ENCODE peak calls at places on chromosomes 6 and 20, in four cellular contexts. O is HCT116, E is SK-N-SH, H is K562. A is an unnamed sample.

GRCh38 chr6:61809004-61809595 is 476.9 kb downstream of the KHDRBS2 start:
- DNase-seq in E (peak; percentile 2), O (no peak), H (no peak), A (peak; percentile 45)

GRCh38 chr6:158356586-158357546 is 44.6 kb downstream of the TULP4 start:
- DNase-seq in H (no peak), O (no peak), E (peak; percentile 33), A (no peak)

GRCh38 chr6:158324136-158324535 is 11.9 kb downstream of the TULP4 start:
- DNase-seq in H (no peak), O (no peak), E (no peak), A (no peak)

GRCh38 chr6:67496191-67496590 is 1138.9 kb upstream of the ADGRB3 start:
- DNase-seq in H (peak; percentile 30), E (no peak), O (no peak), A (no peak)

GRCh38 chr20:41408131-41408789 is 41.6 kb upstream of the EMILIN3 start:
- DNase-seq in E (no peak), H (no peak), O (no peak), A (no peak)

GRCh38 chr6:113120577-113121285 is 736.4 kb upstream of the MARCKS start:
- DNase-seq in H (no peak), O (peak; percentile 73), E (no peak), A (no peak)

GRCh38 chr20:23826541-23827018 is at the start of gene CST2:
- DNase-seq in H (no peak), E (no peak), O (no peak), A (no peak)

GRCh38 chr20:33812673-33813462 is 1.7 kb downstream of the CHMP4B start:
- DNase-seq in H (peak; percentile 29), E (peak; percentile 33), O (no peak), A (peak; percentile 91)

DNA sequence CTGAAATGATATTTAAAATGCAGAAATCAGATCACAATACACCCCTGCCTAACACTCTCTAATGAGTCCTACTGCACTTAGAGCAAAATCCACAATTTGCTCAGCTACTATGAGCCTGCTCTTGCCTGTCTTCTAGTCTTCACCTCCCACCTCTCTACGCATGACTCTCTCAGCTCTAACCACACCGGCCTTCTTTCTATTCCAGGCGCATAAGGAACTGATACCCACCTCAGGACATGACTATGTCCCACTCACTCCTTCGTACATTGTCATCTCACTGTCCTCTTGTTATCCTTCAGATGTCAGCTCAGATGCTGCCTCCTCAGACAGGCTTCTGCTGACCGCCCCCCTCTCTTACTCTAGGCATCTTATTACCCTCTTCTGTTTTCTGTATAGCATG is 201.0 kb upstream of the FLRT3 start:
- DNase-seq in H (no peak), E (no peak), O (no peak), A (no peak)
- TF ChIP-seq ELF1 in H (no peak), E (no peak), O (no peak), A (no peak)

GRCh38 chr6:147737084-147737483 is 228.6 kb downstream of the SAMD5 start:
- DNase-seq in O (no peak), H (no peak), E (no peak), A (no peak)

GRCh38 chr6:147740326-147740725 is 231.8 kb downstream of the SAMD5 start:
- DNase-seq in H (no peak), E (no peak), O (no peak), A (no peak)

GRCh38 chr6:147738089-147738488 is 229.6 kb downstream of the SAMD5 start:
- DNase-seq in H (no peak), O (no peak), E (no peak), A (no peak)

GRCh38 chr6:147735924-147736323 is 227.4 kb downstream of the SAMD5 start:
- DNase-seq in O (no peak), E (no peak), H (no peak), A (no peak)

DNA sequence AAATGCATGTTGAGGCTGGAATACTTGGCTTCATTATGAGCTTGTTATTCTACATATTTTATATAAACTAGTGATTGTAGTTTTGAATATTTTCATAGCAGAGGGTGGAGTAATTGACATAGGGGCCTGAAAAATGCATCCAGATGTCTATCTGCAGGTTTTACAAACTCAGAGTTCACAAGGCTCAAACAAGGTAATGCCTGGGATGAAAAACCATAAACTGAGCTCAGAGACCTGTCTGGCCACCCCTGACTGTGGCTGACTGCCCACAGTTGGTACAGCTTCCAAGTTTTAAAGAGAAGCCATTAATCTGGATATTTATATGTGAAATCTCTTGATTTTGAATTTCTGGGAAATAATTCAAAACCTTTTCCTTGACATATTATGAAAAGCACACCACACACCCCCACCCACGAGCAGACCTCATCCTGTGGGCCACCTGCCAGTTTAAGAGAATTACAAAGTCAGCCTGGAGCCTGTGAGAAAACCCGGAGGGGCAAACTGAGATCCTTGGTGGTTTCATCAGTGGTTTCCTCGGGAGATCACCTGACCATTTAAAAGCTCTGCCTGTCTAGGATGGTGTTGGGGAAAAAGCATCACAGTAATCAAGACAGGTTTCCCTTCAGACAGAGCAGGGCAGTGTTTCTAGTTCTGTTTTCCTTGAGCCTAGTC is 230.2 kb downstream of the SAMD5 start:
- DNase-seq in H (no peak), E (no peak), O (no peak), A (no peak)
- TF ChIP-seq ELF1 in H (no peak), E (no peak), O (no peak), A (no peak)

DNA sequence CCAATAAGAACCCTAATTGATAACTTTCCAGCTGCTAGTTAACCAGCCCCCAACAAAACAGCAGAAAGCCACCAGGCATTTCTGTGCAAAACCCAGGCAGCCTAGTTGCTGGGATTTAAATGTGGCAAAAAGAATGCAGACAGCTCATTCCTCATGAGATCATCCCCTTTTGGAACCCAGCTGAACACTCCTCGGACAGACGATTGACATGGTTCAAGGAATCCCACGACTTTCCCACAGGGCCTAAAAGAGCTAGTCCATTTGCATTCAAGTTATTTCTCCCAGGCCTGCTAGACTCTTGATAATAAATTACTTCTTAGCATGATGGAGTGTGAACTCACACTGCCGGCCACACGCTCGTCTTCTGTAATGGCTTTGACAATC is 24.0 kb downstream of the JAG1 start:
- DNase-seq in H (no peak), E (no peak), O (no peak), A (no peak)
- TF ChIP-seq ELF1 in H (no peak), E (no peak), O (no peak), A (no peak)

DNA sequence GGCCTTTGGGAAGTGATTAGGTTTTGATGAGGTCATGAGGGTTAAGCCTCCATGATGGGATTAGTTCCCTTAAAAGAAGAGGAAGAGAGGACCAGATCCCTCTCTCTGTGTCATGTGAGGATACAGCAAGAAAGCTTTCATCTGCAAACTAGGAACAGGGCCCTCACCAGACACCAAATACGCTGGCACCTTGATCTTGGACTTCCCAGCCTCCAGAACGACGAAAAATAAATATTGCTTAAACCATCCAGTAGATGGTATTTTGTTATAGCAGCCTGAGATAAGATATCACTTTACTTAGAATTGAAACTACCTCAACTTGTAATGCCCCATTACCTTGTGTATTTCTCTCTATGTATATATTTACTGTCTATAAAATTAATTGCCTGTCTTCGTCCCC is 65.4 kb upstream of the NNAT start:
- DNase-seq in E (no peak), O (no peak), H (no peak), A (no peak)
- TF ChIP-seq ELF1 in E (no peak), O (no peak), H (no peak), A (no peak)

DNA sequence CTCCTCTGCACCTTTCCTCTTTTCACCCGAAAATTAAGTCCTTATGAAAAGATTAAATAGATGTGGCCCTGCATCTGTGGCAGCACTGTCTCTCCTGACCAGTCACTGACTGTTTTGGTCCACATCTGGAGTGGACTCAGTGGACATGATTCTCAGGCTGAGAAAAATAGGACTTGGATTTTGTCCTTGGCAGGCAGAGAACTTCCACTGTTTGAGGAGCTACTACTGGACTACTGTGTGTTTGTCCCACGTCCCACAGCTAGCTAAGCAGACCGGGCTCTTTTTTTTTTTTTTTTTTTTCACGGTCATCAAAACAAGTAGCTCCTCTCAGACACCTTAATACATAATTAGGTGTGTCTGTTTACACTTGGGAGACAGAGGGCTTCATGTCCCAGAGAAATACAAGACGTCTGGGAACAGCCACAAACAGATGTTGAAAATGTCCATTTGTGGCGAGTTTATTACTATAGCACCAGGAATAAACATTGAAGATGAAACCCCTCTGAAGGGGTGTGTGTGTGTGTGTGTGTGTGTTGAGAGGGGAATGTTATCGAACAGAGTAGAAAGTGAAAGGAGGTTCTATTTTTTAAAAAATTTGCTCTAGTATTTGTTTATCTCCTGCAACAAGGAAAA is 155.0 kb upstream of the SUPT3H start:
- DNase-seq in H (no peak), O (no peak), E (no peak), A (no peak)
- TF ChIP-seq ELF1 in H (no peak), O (no peak), E (no peak), A (no peak)

GRCh38 chr6:25627001-25627400 is 25.0 kb upstream of the SCGN start:
- DNase-seq in H (no peak), O (no peak), E (no peak), A (no peak)
- TF ChIP-seq ELF1 in H (no peak), O (no peak), E (no peak), A (no peak)

GRCh38 chr6:151069641-151070040 is 170.1 kb upstream of the AKAP12 start:
- DNase-seq in H (no peak), E (no peak), O (no peak), A (peak; percentile 58)

GRCh38 chr6:151070666-151071065 is 169.1 kb upstream of the AKAP12 start:
- DNase-seq in H (no peak), E (no peak), O (no peak), A (peak; percentile 34)

GRCh38 chr6:151065027-151065815 is 174.5 kb upstream of the AKAP12 start:
- DNase-seq in H (no peak), O (no peak), E (no peak), A (no peak)

GRCh38 chr6:151068761-151069312 is 170.9 kb upstream of the AKAP12 start:
- DNase-seq in O (no peak), H (no peak), E (no peak), A (no peak)

DNA sequence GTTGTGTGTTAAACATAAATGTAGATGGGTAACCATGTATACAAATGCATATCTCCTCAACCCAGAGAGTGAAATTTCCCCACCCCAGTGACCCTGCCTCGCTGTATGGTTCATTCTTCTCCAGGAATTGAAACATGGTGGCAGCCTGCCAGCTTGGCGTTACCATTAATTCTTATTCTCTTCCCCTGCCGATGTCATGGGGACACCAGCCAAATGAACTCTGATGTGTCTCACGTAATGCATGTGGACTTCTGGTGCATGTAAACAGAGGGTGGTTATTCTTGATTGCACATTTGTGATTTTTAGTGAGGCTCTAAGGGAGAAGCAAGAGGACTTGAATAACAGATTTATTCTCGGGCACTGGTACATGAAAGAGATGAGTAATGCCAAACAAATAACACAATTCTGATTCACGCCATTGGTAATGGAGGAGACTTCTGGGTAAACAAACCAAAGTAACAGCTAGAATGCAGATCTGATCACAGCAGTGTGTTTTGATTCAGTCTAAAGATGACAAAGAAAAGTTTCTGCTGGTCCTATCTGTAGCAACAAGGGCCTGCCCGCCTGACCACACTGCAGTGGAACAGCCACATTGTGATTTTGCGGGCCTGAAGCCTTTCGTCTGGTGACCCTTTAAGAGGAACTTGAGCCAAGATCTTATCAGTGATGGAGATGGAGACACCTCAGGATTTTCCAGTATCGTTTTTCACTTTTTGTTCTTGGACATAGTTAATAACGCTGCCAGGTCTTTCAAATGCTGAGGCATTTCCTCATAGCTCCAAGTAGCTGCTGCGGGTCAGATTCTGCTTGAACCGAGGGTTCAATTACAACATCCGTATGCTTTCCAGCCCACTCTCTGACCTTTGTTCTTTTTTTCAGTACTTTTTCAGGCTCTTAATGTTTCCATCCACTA is 171.8 kb upstream of the AKAP12 start:
- DNase-seq in E (no peak), H (no peak), O (peak; percentile 98), A (peak; percentile 96)
- TF ChIP-seq ELF1 in E (no peak), H (no peak), O (no peak), A (peak; percentile 22)

DNA sequence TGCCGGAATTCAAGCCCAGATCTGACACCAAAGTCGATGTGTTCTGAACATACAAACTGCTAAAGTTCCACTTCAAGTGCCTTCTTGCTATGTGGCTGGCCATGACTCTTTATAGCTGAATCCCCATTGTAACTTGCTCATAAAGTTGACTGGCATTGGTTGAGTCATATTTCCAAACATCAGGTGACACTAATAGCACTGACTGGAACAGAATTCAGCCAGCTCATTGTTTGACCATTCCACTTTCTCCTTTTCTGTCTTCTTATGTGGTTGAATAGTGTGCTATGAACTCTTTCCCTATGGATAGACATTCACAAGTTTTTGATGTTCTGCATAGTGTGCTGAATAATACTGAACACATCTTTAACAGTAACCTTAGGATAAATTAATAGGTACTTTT is 266.2 kb upstream of the ZFP64 start:
- DNase-seq in H (no peak), O (no peak), E (no peak), A (no peak)
- TF ChIP-seq ELF1 in H (no peak), O (no peak), E (no peak), A (no peak)

A was measured in HepG2.